ENCODE peak calls at places on chromosomes 2 and 18, in nine cellular contexts. B is heart right ventricle; T is right cardiac atrium; Q is gastrocnemius medialis; F is renal cortical epithelial cell; Z is hepatocyte; R is upper lobe of right lung; S is stimulated activated CD4-positive, alpha-beta T cell treated with anti-CD3 and anti-CD28 coated beads, Interleukin-15, amount 100 ng/mL, for 24 hours; D is hypothalamus. O is an unnamed sample.

GRCh38 chr2:220855296-220855695 is 716.8 kb downstream of the EPHA4 start:
- DNase-seq in B (peak), T (no peak), Q (no peak), F (peak), Z (no peak), R (no peak), S (no peak), D (no peak), O (no peak)

GRCh38 chr2:43790118-43790517 is 16.3 kb downstream of the DYNC2LI1 start:
- DNase-seq in B (no peak), T (no peak), Q (no peak), F (no peak), Z (no peak), R (no peak), S (no peak), D (no peak), O (no peak)

GRCh38 chr2:212414699-212415309 is 123.8 kb downstream of the ERBB4 start:
- DNase-seq in B (no peak), T (no peak), Q (no peak), F (no peak), Z (peak), R (no peak), S (no peak), D (no peak), O (no peak)

GRCh38 chr2:107502463-107503079 is 324.1 kb upstream of the RGPD4 start:
- DNase-seq in B (no peak), T (no peak), Q (no peak), F (no peak), Z (no peak), R (no peak), S (no peak), D (no peak), O (no peak)

GRCh38 chr2:3480352-3481010 is 38.9 kb downstream of the ADI1 start:
- DNase-seq in B (no peak), T (peak), Q (no peak), F (no peak), Z (peak), R (no peak), S (peak), D (no peak), O (peak)

GRCh38 chr2:29895296-29895695 is 26.1 kb downstream of the ALK start:
- DNase-seq in B (no peak), T (no peak), Q (no peak), F (no peak), Z (no peak), R (no peak), S (no peak), D (no peak), O (no peak)

GRCh38 chr2:239855863-239856587 is 169.1 kb downstream of the NDUFA10 start:
- DNase-seq in B (no peak), T (no peak), Q (no peak), F (no peak), Z (no peak), R (no peak), S (no peak), D (no peak), O (no peak)

GRCh38 chr2:41726364-41726763 is 321.5 kb upstream of the PKDCC start:
- DNase-seq in B (no peak), T (no peak), Q (no peak), F (no peak), Z (no peak), R (no peak), S (no peak), D (no peak), O (no peak)

GRCh38 chr2:27071990-27072830 is 756 bp upstream of the OST4 start:
- DNase-seq in B (peak), T (peak), Q (no peak), F (peak), Z (peak), R (no peak), S (peak), D (peak), O (peak)

GRCh38 chr18:45954070-45954712 is 12.9 kb downstream of the EPG5 start:
- DNase-seq in B (no peak), T (no peak), Q (no peak), F (peak), Z (peak), R (no peak), S (no peak), D (no peak), O (no peak)

GRCh38 chr2:224171226-224171625 is 132.1 kb upstream of the SERPINE2 start:
- DNase-seq in B (no peak), T (no peak), Q (no peak), F (no peak), Z (no peak), R (no peak), S (no peak), D (peak), O (no peak)

GRCh38 chr2:241848761-241849615 is 9.7 kb downstream of the PDCD1 start:
- DNase-seq in B (no peak), T (no peak), Q (no peak), F (no peak), Z (no peak), R (no peak), S (peak), D (no peak), O (no peak)

GRCh38 chr18:2846241-2846637 is 567 bp upstream of the EMILIN2 start:
- DNase-seq in B (no peak), T (no peak), Q (no peak), F (peak), Z (peak), R (no peak), S (peak), D (no peak), O (peak)

GRCh38 chr2:11750422-11750821 is 4.0 kb downstream of the LPIN1 start:
- DNase-seq in B (no peak), T (no peak), Q (no peak), F (peak), Z (no peak), R (no peak), S (peak), D (no peak), O (no peak)

GRCh38 chr18:28189400-28190239 is 12.7 kb upstream of the CDH2 start:
- DNase-seq in B (no peak), T (no peak), Q (no peak), F (peak), Z (peak), R (no peak), S (peak), D (no peak), O (no peak)

GRCh38 chr2:238974510-238975166 is 126.8 kb downstream of the TWIST2 start:
- DNase-seq in B (no peak), T (peak), Q (no peak), F (peak), Z (no peak), R (no peak), S (no peak), D (no peak), O (no peak)

GRCh38 chr2:15006667-15007066 is 374.1 kb downstream of the LRATD1 start:
- DNase-seq in B (no peak), T (no peak), Q (no peak), F (no peak), Z (no peak), R (no peak), S (no peak), D (no peak), O (no peak)

GRCh38 chr2:56681659-56682396 is 498.0 kb downstream of the CCDC85A start:
- DNase-seq in B (no peak), T (no peak), Q (no peak), F (no peak), Z (no peak), R (no peak), S (no peak), D (no peak), O (no peak)

GRCh38 chr2:105294844-105295481 is 34.6 kb downstream of the TGFBRAP1 start:
- DNase-seq in B (peak), T (no peak), Q (no peak), F (peak), Z (peak), R (no peak), S (peak), D (peak), O (no peak)

GRCh38 chr2:59974051-59974766 is 579.2 kb downstream of the BCL11A start:
- DNase-seq in B (no peak), T (no peak), Q (no peak), F (no peak), Z (no peak), R (no peak), S (no peak), D (no peak), O (no peak)

GRCh38 chr2:161905389-161906046 is 168.5 kb downstream of the DPP4 start:
- DNase-seq in B (no peak), T (no peak), Q (no peak), F (peak), Z (peak), R (no peak), S (no peak), D (no peak), O (no peak)

GRCh38 chr18:30965237-30965636 is 77.3 kb downstream of the DSC3 start:
- DNase-seq in B (no peak), T (no peak), Q (no peak), F (no peak), Z (no peak), R (no peak), S (no peak), D (no peak), O (no peak)

GRCh38 chr2:234305846-234306245 is 191.0 kb downstream of the ARL4C start:
- DNase-seq in B (no peak), T (no peak), Q (no peak), F (peak), Z (no peak), R (no peak), S (no peak), D (no peak), O (no peak)

GRCh38 chr18:75462178-75462832 is 34.8 kb upstream of the SMIM21 start:
- DNase-seq in B (peak), T (no peak), Q (no peak), F (no peak), Z (no peak), R (no peak), S (no peak), D (no peak), O (peak)

GRCh38 chr18:3248670-3249359 is 1.2 kb downstream of the MYL12A start:
- DNase-seq in B (peak), T (no peak), Q (peak), F (peak), Z (peak), R (no peak), S (peak), D (no peak), O (no peak)

O was measured in left ventricle myocardium superior.